ENCODE peak calls at places on chromosomes 2 and 18, in seven cellular contexts. One of them, this sample, is unnamed.

GRCh38 chr2:70202236-70202806 is 11.5 kb upstream of the C2orf42 start:
- DNase-seq in glutamatergic neuron: no peak
- DNase-seq in bronchial epithelial cell: peak; percentile 17
- DNase-seq in left ventricle myocardium inferior: no peak
- DNase-seq in heart left ventricle: no peak
- DNase-seq in fibroblast of the aortic adventitia: no peak
- DNase-seq in cardiac muscle cell: no peak
- DNase-seq in this sample: no peak

GRCh38 chr18:58223717-58224424 is 179.8 kb downstream of the NEDD4L start:
- DNase-seq in glutamatergic neuron: no peak
- DNase-seq in bronchial epithelial cell: peak; percentile 97
- DNase-seq in left ventricle myocardium inferior: no peak
- DNase-seq in heart left ventricle: no peak
- DNase-seq in fibroblast of the aortic adventitia: peak; percentile 80
- DNase-seq in cardiac muscle cell: peak; percentile 46
- DNase-seq in this sample: no peak

GRCh38 chr2:202172439-202173191 is 65.8 kb downstream of the SUMO1 start:
- DNase-seq in glutamatergic neuron: no peak
- DNase-seq in bronchial epithelial cell: peak; percentile 5
- DNase-seq in left ventricle myocardium inferior: no peak
- DNase-seq in heart left ventricle: no peak
- DNase-seq in fibroblast of the aortic adventitia: peak; percentile 35
- DNase-seq in cardiac muscle cell: no peak
- DNase-seq in this sample: no peak

GRCh38 chr2:133489641-133490411 is 78.4 kb downstream of the NCKAP5 start:
- DNase-seq in glutamatergic neuron: no peak
- DNase-seq in bronchial epithelial cell: peak; percentile 39
- DNase-seq in left ventricle myocardium inferior: peak; percentile 61
- DNase-seq in heart left ventricle: peak; percentile 60
- DNase-seq in fibroblast of the aortic adventitia: peak; percentile 90
- DNase-seq in cardiac muscle cell: no peak
- DNase-seq in this sample: peak; percentile 54

GRCh38 chr2:151637284-151637781 is 96.9 kb downstream of the NEB start:
- DNase-seq in glutamatergic neuron: no peak
- DNase-seq in bronchial epithelial cell: no peak
- DNase-seq in left ventricle myocardium inferior: no peak
- DNase-seq in heart left ventricle: no peak
- DNase-seq in fibroblast of the aortic adventitia: no peak
- DNase-seq in cardiac muscle cell: no peak
- DNase-seq in this sample: no peak

GRCh38 chr2:162473296-162473695 is 129.4 kb downstream of the GCA start:
- DNase-seq in glutamatergic neuron: no peak
- DNase-seq in bronchial epithelial cell: peak; percentile 84
- DNase-seq in left ventricle myocardium inferior: no peak
- DNase-seq in heart left ventricle: no peak
- DNase-seq in fibroblast of the aortic adventitia: no peak
- DNase-seq in cardiac muscle cell: no peak
- DNase-seq in this sample: no peak

GRCh38 chr2:71938108-71938507 is 209.6 kb downstream of the CYP26B1 start:
- DNase-seq in glutamatergic neuron: no peak
- DNase-seq in bronchial epithelial cell: no peak
- DNase-seq in left ventricle myocardium inferior: no peak
- DNase-seq in heart left ventricle: no peak
- DNase-seq in fibroblast of the aortic adventitia: no peak
- DNase-seq in cardiac muscle cell: no peak
- DNase-seq in this sample: no peak

GRCh38 chr2:25936889-25937545 is 45.3 kb downstream of the KIF3C start:
- DNase-seq in glutamatergic neuron: no peak
- DNase-seq in bronchial epithelial cell: no peak
- DNase-seq in left ventricle myocardium inferior: no peak
- DNase-seq in heart left ventricle: no peak
- DNase-seq in fibroblast of the aortic adventitia: no peak
- DNase-seq in cardiac muscle cell: peak; percentile 39
- DNase-seq in this sample: peak; percentile 70

GRCh38 chr18:35661483-35662146 is 80.1 kb downstream of the GALNT1 start:
- DNase-seq in glutamatergic neuron: no peak
- DNase-seq in bronchial epithelial cell: no peak
- DNase-seq in left ventricle myocardium inferior: no peak
- DNase-seq in heart left ventricle: no peak
- DNase-seq in fibroblast of the aortic adventitia: peak; percentile 8
- DNase-seq in cardiac muscle cell: no peak
- DNase-seq in this sample: no peak

GRCh38 chr2:159903404-159904126 is 105.6 kb upstream of the CD302 start:
- DNase-seq in glutamatergic neuron: no peak
- DNase-seq in bronchial epithelial cell: peak; percentile 47
- DNase-seq in left ventricle myocardium inferior: no peak
- DNase-seq in heart left ventricle: no peak
- DNase-seq in fibroblast of the aortic adventitia: no peak
- DNase-seq in cardiac muscle cell: no peak
- DNase-seq in this sample: no peak

GRCh38 chr2:43438342-43438741 is 157.5 kb downstream of the THADA start:
- DNase-seq in glutamatergic neuron: no peak
- DNase-seq in bronchial epithelial cell: peak; percentile 86
- DNase-seq in left ventricle myocardium inferior: no peak
- DNase-seq in heart left ventricle: no peak
- DNase-seq in fibroblast of the aortic adventitia: no peak
- DNase-seq in cardiac muscle cell: no peak
- DNase-seq in this sample: no peak

GRCh38 chr2:73107211-73107926 is 5.4 kb downstream of the RAB11FIP5 start:
- DNase-seq in glutamatergic neuron: no peak
- DNase-seq in bronchial epithelial cell: no peak
- DNase-seq in left ventricle myocardium inferior: peak; percentile 27
- DNase-seq in heart left ventricle: peak; percentile 73
- DNase-seq in fibroblast of the aortic adventitia: peak; percentile 24
- DNase-seq in cardiac muscle cell: peak; percentile 50
- DNase-seq in this sample: peak; percentile 53

GRCh38 chr2:177148477-177149154 is 64.0 kb upstream of the HNRNPA3 start:
- DNase-seq in glutamatergic neuron: peak; percentile 91
- DNase-seq in bronchial epithelial cell: peak; percentile 61
- DNase-seq in left ventricle myocardium inferior: peak; percentile 65
- DNase-seq in heart left ventricle: peak; percentile 82
- DNase-seq in fibroblast of the aortic adventitia: peak; percentile 68
- DNase-seq in cardiac muscle cell: peak; percentile 89
- DNase-seq in this sample: peak; percentile 90

GRCh38 chr2:208373460-208374089 is 33.0 kb upstream of the PTH2R start:
- DNase-seq in glutamatergic neuron: peak; percentile 33
- DNase-seq in bronchial epithelial cell: peak; percentile 49
- DNase-seq in left ventricle myocardium inferior: no peak
- DNase-seq in heart left ventricle: no peak
- DNase-seq in fibroblast of the aortic adventitia: peak; percentile 76
- DNase-seq in cardiac muscle cell: peak; percentile 63
- DNase-seq in this sample: peak; percentile 71

GRCh38 chr2:225025917-225026571 is 16.2 kb downstream of the DOCK10 start:
- DNase-seq in glutamatergic neuron: no peak
- DNase-seq in bronchial epithelial cell: peak; percentile 59
- DNase-seq in left ventricle myocardium inferior: no peak
- DNase-seq in heart left ventricle: no peak
- DNase-seq in fibroblast of the aortic adventitia: peak; percentile 87
- DNase-seq in cardiac muscle cell: no peak
- DNase-seq in this sample: no peak

GRCh38 chr18:37535968-37536367 is 29.6 kb downstream of the CELF4 start:
- DNase-seq in glutamatergic neuron: no peak
- DNase-seq in bronchial epithelial cell: no peak
- DNase-seq in left ventricle myocardium inferior: no peak
- DNase-seq in heart left ventricle: no peak
- DNase-seq in fibroblast of the aortic adventitia: no peak
- DNase-seq in cardiac muscle cell: no peak
- DNase-seq in this sample: no peak

GRCh38 chr18:5488844-5489243 is 55.0 kb downstream of the EPB41L3 start:
- DNase-seq in glutamatergic neuron: no peak
- DNase-seq in bronchial epithelial cell: no peak
- DNase-seq in left ventricle myocardium inferior: no peak
- DNase-seq in heart left ventricle: peak; percentile 63
- DNase-seq in fibroblast of the aortic adventitia: peak; percentile 6
- DNase-seq in cardiac muscle cell: no peak
- DNase-seq in this sample: peak; percentile 43

GRCh38 chr2:186718895-186719294 is 25.0 kb downstream of the FAM171B start:
- DNase-seq in glutamatergic neuron: no peak
- DNase-seq in bronchial epithelial cell: no peak
- DNase-seq in left ventricle myocardium inferior: no peak
- DNase-seq in heart left ventricle: no peak
- DNase-seq in fibroblast of the aortic adventitia: no peak
- DNase-seq in cardiac muscle cell: no peak
- DNase-seq in this sample: no peak

GRCh38 chr2:240919786-240920782 is 13.9 kb downstream of the CROCC2 start:
- DNase-seq in glutamatergic neuron: peak; percentile 15
- DNase-seq in bronchial epithelial cell: no peak
- DNase-seq in left ventricle myocardium inferior: peak; percentile 11
- DNase-seq in heart left ventricle: peak; percentile 44
- DNase-seq in fibroblast of the aortic adventitia: no peak
- DNase-seq in cardiac muscle cell: no peak
- DNase-seq in this sample: peak; percentile 11

GRCh38 chr2:120732506-120733237 is 3.0 kb upstream of the GLI2 start:
- DNase-seq in glutamatergic neuron: no peak
- DNase-seq in bronchial epithelial cell: no peak
- DNase-seq in left ventricle myocardium inferior: no peak
- DNase-seq in heart left ventricle: peak; percentile 21
- DNase-seq in fibroblast of the aortic adventitia: no peak
- DNase-seq in cardiac muscle cell: no peak
- DNase-seq in this sample: peak; percentile 1

GRCh38 chr2:120726245-120726644 is 9.4 kb upstream of the GLI2 start:
- DNase-seq in glutamatergic neuron: no peak
- DNase-seq in bronchial epithelial cell: no peak
- DNase-seq in left ventricle myocardium inferior: no peak
- DNase-seq in heart left ventricle: no peak
- DNase-seq in fibroblast of the aortic adventitia: no peak
- DNase-seq in cardiac muscle cell: no peak
- DNase-seq in this sample: no peak

GRCh38 chr2:120731175-120731574 is 4.5 kb upstream of the GLI2 start:
- DNase-seq in glutamatergic neuron: no peak
- DNase-seq in bronchial epithelial cell: no peak
- DNase-seq in left ventricle myocardium inferior: no peak
- DNase-seq in heart left ventricle: no peak
- DNase-seq in fibroblast of the aortic adventitia: no peak
- DNase-seq in cardiac muscle cell: no peak
- DNase-seq in this sample: peak; percentile 9

GRCh38 chr2:120730053-120730439 is 5.6 kb upstream of the GLI2 start:
- DNase-seq in glutamatergic neuron: no peak
- DNase-seq in bronchial epithelial cell: no peak
- DNase-seq in left ventricle myocardium inferior: no peak
- DNase-seq in heart left ventricle: no peak
- DNase-seq in fibroblast of the aortic adventitia: no peak
- DNase-seq in cardiac muscle cell: no peak
- DNase-seq in this sample: no peak

DNA sequence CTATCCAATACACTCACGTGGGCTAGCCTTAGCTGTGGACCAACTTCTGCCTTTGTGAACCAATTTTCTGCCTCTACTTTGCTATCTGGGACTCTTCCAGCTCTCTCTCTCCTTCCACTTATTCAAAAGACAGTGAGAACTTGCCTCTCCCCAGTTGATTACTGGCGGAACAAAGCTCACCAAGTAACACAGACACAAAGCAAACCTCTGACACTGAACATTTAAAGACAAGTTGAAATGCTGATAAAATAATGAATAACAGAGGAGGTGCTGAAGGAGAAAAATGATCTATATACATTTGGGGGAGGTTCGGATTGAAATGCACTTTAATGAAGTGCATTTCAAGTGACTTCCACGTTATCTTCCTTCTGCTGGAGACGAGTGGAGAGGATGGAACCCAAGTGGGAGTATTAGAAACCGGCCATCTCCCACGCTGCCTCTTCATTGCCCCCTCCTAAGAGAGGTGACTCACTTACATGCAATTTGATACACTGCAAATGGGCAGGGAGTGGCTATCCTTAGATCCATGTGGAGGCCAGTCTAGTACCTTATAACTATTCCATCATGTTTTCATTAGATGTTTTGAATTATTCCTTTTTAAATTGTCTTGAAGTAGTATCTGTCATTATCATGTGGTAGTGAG is 6.1 kb upstream of the GLI2 start:
- DNase-seq in glutamatergic neuron: no peak
- DNase-seq in bronchial epithelial cell: peak; percentile 70
- DNase-seq in left ventricle myocardium inferior: no peak
- DNase-seq in heart left ventricle: peak; percentile 6
- DNase-seq in fibroblast of the aortic adventitia: peak; percentile 87
- DNase-seq in cardiac muscle cell: peak; percentile 67
- DNase-seq in this sample: peak; percentile 66
- TF ChIP-seq CTCF in glutamatergic neuron: no peak
- TF ChIP-seq CTCF in bronchial epithelial cell: no peak
- TF ChIP-seq CTCF in left ventricle myocardium inferior: no peak
- TF ChIP-seq CTCF in heart left ventricle: no peak
- TF ChIP-seq CTCF in fibroblast of the aortic adventitia: no peak
- TF ChIP-seq CTCF in cardiac muscle cell: no peak
- TF ChIP-seq CTCF in this sample: no peak

GRCh38 chr2:174666786-174667369 is 69.3 kb upstream of the WIPF1 start:
- DNase-seq in glutamatergic neuron: no peak
- DNase-seq in bronchial epithelial cell: no peak
- DNase-seq in left ventricle myocardium inferior: no peak
- DNase-seq in heart left ventricle: no peak
- DNase-seq in fibroblast of the aortic adventitia: peak; percentile 33
- DNase-seq in cardiac muscle cell: no peak
- DNase-seq in this sample: no peak
- TF ChIP-seq CTCF in glutamatergic neuron: no peak
- TF ChIP-seq CTCF in bronchial epithelial cell: no peak
- TF ChIP-seq CTCF in left ventricle myocardium inferior: no peak
- TF ChIP-seq CTCF in heart left ventricle: no peak
- TF ChIP-seq CTCF in fibroblast of the aortic adventitia: peak; percentile 25
- TF ChIP-seq CTCF in cardiac muscle cell: no peak
- TF ChIP-seq CTCF in this sample: no peak

GRCh38 chr2:100278986-100279385 is 43.3 kb downstream of the LONRF2 start:
- DNase-seq in glutamatergic neuron: no peak
- DNase-seq in bronchial epithelial cell: no peak
- DNase-seq in left ventricle myocardium inferior: no peak
- DNase-seq in heart left ventricle: no peak
- DNase-seq in fibroblast of the aortic adventitia: no peak
- DNase-seq in cardiac muscle cell: no peak
- DNase-seq in this sample: no peak

GRCh38 chr2:100285011-100285410 is 37.3 kb downstream of the LONRF2 start:
- DNase-seq in glutamatergic neuron: no peak
- DNase-seq in bronchial epithelial cell: no peak
- DNase-seq in left ventricle myocardium inferior: no peak
- DNase-seq in heart left ventricle: no peak
- DNase-seq in fibroblast of the aortic adventitia: no peak
- DNase-seq in cardiac muscle cell: no peak
- DNase-seq in this sample: no peak

GRCh38 chr2:100283724-100284501 is 38.4 kb downstream of the LONRF2 start:
- DNase-seq in glutamatergic neuron: peak; percentile 42
- DNase-seq in bronchial epithelial cell: no peak
- DNase-seq in left ventricle myocardium inferior: no peak
- DNase-seq in heart left ventricle: no peak
- DNase-seq in fibroblast of the aortic adventitia: no peak
- DNase-seq in cardiac muscle cell: no peak
- DNase-seq in this sample: no peak

GRCh38 chr2:100279586-100280534 is 42.4 kb downstream of the LONRF2 start:
- DNase-seq in glutamatergic neuron: no peak
- DNase-seq in bronchial epithelial cell: no peak
- DNase-seq in left ventricle myocardium inferior: no peak
- DNase-seq in heart left ventricle: no peak
- DNase-seq in fibroblast of the aortic adventitia: no peak
- DNase-seq in cardiac muscle cell: no peak
- DNase-seq in this sample: no peak

GRCh38 chr2:100281521-100282438 is 40.5 kb downstream of the LONRF2 start:
- DNase-seq in glutamatergic neuron: no peak
- DNase-seq in bronchial epithelial cell: no peak
- DNase-seq in left ventricle myocardium inferior: no peak
- DNase-seq in heart left ventricle: no peak
- DNase-seq in fibroblast of the aortic adventitia: peak; percentile 81
- DNase-seq in cardiac muscle cell: no peak
- DNase-seq in this sample: peak; percentile 84
- TF ChIP-seq CTCF in glutamatergic neuron: no peak
- TF ChIP-seq CTCF in bronchial epithelial cell: no peak
- TF ChIP-seq CTCF in left ventricle myocardium inferior: no peak
- TF ChIP-seq CTCF in heart left ventricle: no peak
- TF ChIP-seq CTCF in fibroblast of the aortic adventitia: no peak
- TF ChIP-seq CTCF in cardiac muscle cell: no peak
- TF ChIP-seq CTCF in this sample: no peak

GRCh38 chr18:45801396-45802004 is 24.0 kb upstream of the SIGLEC15 start:
- DNase-seq in glutamatergic neuron: no peak
- DNase-seq in bronchial epithelial cell: peak; percentile 87
- DNase-seq in left ventricle myocardium inferior: no peak
- DNase-seq in heart left ventricle: no peak
- DNase-seq in fibroblast of the aortic adventitia: no peak
- DNase-seq in cardiac muscle cell: no peak
- DNase-seq in this sample: no peak
- TF ChIP-seq CTCF in glutamatergic neuron: no peak
- TF ChIP-seq CTCF in bronchial epithelial cell: no peak
- TF ChIP-seq CTCF in left ventricle myocardium inferior: no peak
- TF ChIP-seq CTCF in heart left ventricle: no peak
- TF ChIP-seq CTCF in fibroblast of the aortic adventitia: no peak
- TF ChIP-seq CTCF in cardiac muscle cell: no peak
- TF ChIP-seq CTCF in this sample: no peak